ENCODE peak calls at places on chromosomes 13 and 19, in six cellular contexts. Q, G, F, V, C and H are unnamed samples.

GRCh38 chr19:15812059-15812722 is 3.3 kb downstream of the OR10H1 start:
- DNase-seq in V (no peak), Q (peak), C (no peak), G (no peak), F (peak), H (no peak)

GRCh38 chr13:99214691-99215090 is 14.0 kb downstream of the UBAC2 start:
- DNase-seq in V (no peak), F (no peak), C (no peak), Q (peak), G (no peak), H (no peak)

GRCh38 chr13:73059460-73060250 is 850 bp downstream of the KLF5 start:
- DNase-seq in F (peak), V (peak), G (no peak), C (peak), Q (peak), H (peak)

GRCh38 chr19:15091918-15092753 is 10.1 kb downstream of the OR1I1 start:
- DNase-seq in C (no peak), Q (peak), V (no peak), F (peak), G (peak), H (peak)

GRCh38 chr13:36919833-36920611 is at the start of gene SMAD9:
- DNase-seq in V (peak), Q (peak), G (peak), F (peak), C (peak), H (peak)

GRCh38 chr19:43372462-43372861 is 19.0 kb downstream of the CD177 start:
- DNase-seq in V (no peak), Q (no peak), F (no peak), C (no peak), G (peak), H (no peak)

GRCh38 chr19:44757735-44758505 is 9.4 kb downstream of the BCL3 start:
- DNase-seq in V (peak), G (peak), Q (no peak), C (peak), F (peak), H (no peak)

GRCh38 chr19:41371541-41371940 is 4.8 kb upstream of the TMEM91 start:
- DNase-seq in G (no peak), F (no peak), C (no peak), Q (no peak), V (no peak), H (no peak)

GRCh38 chr19:16078759-16079707 is 2.7 kb downstream of the TPM4 start:
- DNase-seq in V (peak), F (peak), G (peak), C (no peak), Q (peak), H (peak)

GRCh38 chr13:79663977-79664636 is 183.2 kb downstream of the NDFIP2 start:
- DNase-seq in V (no peak), Q (no peak), G (no peak), F (no peak), C (no peak), H (no peak)

GRCh38 chr19:53432088-53432661 is 391 bp downstream of the ZNF761 start:
- DNase-seq in G (peak), C (peak), F (peak), Q (peak), V (peak), H (peak)

GRCh38 chr19:17753976-17754375 is 2.7 kb downstream of the FCHO1 start:
- DNase-seq in G (no peak), F (no peak), C (no peak), Q (no peak), V (no peak), H (no peak)

GRCh38 chr13:86585826-86586225 is 786.6 kb upstream of the SLITRK6 start:
- DNase-seq in V (no peak), Q (no peak), G (peak), F (peak), C (no peak), H (no peak)

GRCh38 chr19:10816691-10817090 is 19.3 kb downstream of the TMED1 start:
- DNase-seq in V (no peak), Q (no peak), C (no peak), G (no peak), F (no peak), H (no peak)

GRCh38 chr19:57267294-57267693 is 13.0 kb upstream of the ZNF460 start:
- DNase-seq in F (no peak), Q (no peak), V (no peak), C (no peak), G (no peak), H (no peak)

GRCh38 chr19:50158577-50158976 is 4.5 kb downstream of the IZUMO2 start:
- DNase-seq in F (no peak), G (no peak), V (no peak), Q (no peak), C (no peak), H (no peak)

GRCh38 chr13:39035799-39036198 is 2.1 kb downstream of the PROSER1 start:
- DNase-seq in F (no peak), C (no peak), V (no peak), Q (no peak), G (no peak), H (no peak)

GRCh38 chr13:23161176-23161825 is 19.5 kb upstream of the SGCG start:
- DNase-seq in V (no peak), Q (no peak), G (no peak), C (no peak), F (peak), H (no peak)

GRCh38 chr13:20828540-20829364 is 55.0 kb upstream of the EEF1AKMT1 start:
- DNase-seq in F (peak), V (no peak), G (peak), C (no peak), Q (peak), H (peak)

GRCh38 chr13:92074658-92075057 is 676.2 kb downstream of the GPC5 start:
- DNase-seq in F (no peak), C (no peak), Q (no peak), G (no peak), V (no peak), H (peak)

GRCh38 chr19:5230730-5231555 is 109.7 kb downstream of the PTPRS start:
- DNase-seq in G (no peak), F (no peak), Q (no peak), V (no peak), C (no peak), H (no peak)

GRCh38 chr13:36533806-36534205 is 101.5 kb downstream of the CCNA1 start:
- DNase-seq in F (no peak), Q (no peak), G (no peak), V (no peak), C (no peak), H (no peak)

GRCh38 chr19:58572818-58573657 is at the start of gene MZF1:
- DNase-seq in F (peak), V (peak), C (peak), G (peak), Q (peak), H (peak)

GRCh38 chr13:114199961-114200672 is 21.1 kb downstream of the CFAP97D2 start:
- DNase-seq in V (no peak), C (no peak), F (no peak), Q (no peak), G (no peak), H (no peak)

GRCh38 chr13:40221460-40222201 is 444.8 kb downstream of the FOXO1 start:
- DNase-seq in V (peak), G (peak), Q (peak), C (no peak), F (peak), H (no peak)

GRCh38 chr13:98228661-98229349 is 51.7 kb upstream of the RNF113B start:
- DNase-seq in V (no peak), G (peak), C (no peak), F (peak), Q (no peak), H (no peak)

GRCh38 chr13:27131202-27131623 is 40.4 kb downstream of the USP12 start:
- DNase-seq in V (no peak), F (no peak), C (no peak), G (peak), Q (peak), H (peak)

GRCh38 chr19:2391118-2391725 is 31.2 kb downstream of the TMPRSS9 start:
- DNase-seq in G (peak), V (no peak), C (no peak), Q (peak), F (peak), H (peak)

GRCh38 chr13:58134012-58134411 is 502.5 kb downstream of the PCDH17 start:
- DNase-seq in F (no peak), V (no peak), G (no peak), C (no peak), Q (no peak), H (no peak)

GRCh38 chr13:54394319-54394718 is 1365.7 kb downstream of the OLFM4 start:
- DNase-seq in V (no peak), Q (no peak), C (no peak), F (no peak), G (no peak), H (no peak)

GRCh38 chr13:57748096-57748495 is 116.6 kb downstream of the PCDH17 start:
- DNase-seq in Q (no peak), C (no peak), V (no peak), G (no peak), F (no peak), H (no peak)

GRCh38 chr13:72637561-72637960 is 89.9 kb downstream of the MZT1 start:
- DNase-seq in G (no peak), Q (no peak), V (no peak), C (no peak), F (no peak), H (no peak)

GRCh38 chr19:7520131-7521051 is 2.0 kb upstream of the MCOLN1 start:
- DNase-seq in G (no peak), Q (no peak), C (no peak), V (no peak), F (no peak), H (no peak)

DNA sequence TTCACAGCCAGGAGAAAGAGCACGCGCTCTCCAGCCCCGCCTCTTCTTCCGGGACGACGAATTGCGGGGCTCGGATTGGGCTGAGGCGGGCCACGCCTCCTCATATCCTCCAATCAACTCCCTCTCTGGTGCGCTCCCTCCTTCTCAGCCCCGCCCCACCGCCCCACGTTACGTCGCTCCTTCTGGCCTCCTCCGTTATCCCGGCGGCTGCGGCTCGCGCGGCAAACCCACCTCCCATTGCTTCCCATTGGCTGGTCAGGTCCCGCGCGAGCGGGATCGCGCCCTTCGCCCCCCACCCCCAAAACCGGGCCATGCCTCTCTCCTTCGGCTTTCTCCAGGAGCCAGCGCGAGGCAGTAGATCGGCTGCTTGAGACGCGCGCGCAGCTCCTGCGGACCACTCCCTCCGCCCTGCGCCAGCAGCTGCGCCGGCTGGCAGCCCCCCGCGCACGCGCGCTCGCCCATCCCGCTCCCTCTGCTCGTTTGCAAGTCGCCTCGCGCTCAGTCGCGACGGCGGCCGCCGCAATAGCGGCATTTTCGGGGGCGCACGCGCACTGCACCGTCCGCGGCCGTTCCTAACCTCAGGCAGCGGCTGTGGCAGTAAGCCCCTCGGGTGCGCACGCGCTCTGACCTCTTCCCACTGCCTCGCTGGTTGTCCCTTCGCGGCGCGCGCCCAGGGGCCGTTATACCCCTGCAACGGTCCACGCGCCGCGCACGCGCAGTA is 512 bp upstream of the ARHGAP35 start:
- DNase-seq in Q (peak), G (peak), V (peak), C (peak), F (peak), H (peak)
- TF ChIP-seq CTCF in Q (no peak), G (no peak), V (peak), C (no peak), F (no peak), H (no peak)

DNA sequence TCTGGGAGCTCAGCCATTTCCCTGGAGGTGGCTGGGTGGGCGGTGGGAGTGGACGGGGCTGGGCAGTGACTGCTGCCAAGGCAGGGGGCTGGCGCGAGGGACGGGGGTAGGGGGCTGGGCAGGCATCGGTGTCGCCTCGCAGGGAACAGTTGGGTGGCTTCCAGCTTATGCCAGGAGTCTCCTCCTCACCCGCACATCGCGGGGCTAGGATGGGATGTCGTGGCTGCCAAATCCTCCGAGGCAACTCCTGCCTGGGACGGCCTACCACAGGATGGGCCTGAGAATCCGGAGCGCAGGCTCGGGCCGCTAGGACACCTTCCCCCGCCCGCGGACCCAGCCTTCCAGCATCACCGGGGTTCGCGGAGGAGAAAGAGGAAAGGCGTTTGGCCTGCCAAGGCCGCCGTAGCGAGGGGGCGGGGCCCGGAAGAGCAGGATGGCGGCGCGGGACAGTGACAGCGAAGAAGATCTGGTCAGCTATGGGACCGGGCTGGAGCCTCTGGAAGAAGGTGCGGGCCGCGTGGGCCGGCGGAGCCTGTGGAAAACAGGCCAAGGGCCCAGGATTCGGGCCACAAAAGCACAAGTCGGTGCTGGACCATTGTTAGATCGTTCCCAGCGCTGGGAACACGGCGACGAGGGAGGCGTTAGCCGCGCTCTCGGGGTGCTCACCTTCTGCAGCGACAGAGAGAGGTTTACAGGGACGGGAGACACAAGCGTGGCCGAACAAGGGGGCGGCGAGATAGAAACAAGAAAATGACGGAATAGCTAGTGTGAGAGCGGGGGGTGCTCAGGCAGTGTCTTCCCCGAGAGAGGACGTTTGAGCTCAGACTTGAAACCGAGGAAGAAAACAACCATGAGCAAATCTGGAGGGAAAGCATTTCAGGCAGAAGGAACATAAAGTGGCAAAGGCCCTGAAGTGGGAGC is at the start of gene GPATCH1:
- DNase-seq in Q (peak), F (peak), C (peak), V (peak), G (peak), H (peak)
- TF ChIP-seq CTCF in Q (no peak), F (no peak), C (no peak), V (peak), G (no peak), H (no peak)

GRCh38 chr19:45900661-45901431 is 1.6 kb downstream of the MYPOP start:
- DNase-seq in Q (no peak), V (no peak), G (no peak), C (no peak), F (no peak), H (no peak)
- TF ChIP-seq CTCF in Q (no peak), V (no peak), G (no peak), C (no peak), F (no peak), H (no peak)

DNA sequence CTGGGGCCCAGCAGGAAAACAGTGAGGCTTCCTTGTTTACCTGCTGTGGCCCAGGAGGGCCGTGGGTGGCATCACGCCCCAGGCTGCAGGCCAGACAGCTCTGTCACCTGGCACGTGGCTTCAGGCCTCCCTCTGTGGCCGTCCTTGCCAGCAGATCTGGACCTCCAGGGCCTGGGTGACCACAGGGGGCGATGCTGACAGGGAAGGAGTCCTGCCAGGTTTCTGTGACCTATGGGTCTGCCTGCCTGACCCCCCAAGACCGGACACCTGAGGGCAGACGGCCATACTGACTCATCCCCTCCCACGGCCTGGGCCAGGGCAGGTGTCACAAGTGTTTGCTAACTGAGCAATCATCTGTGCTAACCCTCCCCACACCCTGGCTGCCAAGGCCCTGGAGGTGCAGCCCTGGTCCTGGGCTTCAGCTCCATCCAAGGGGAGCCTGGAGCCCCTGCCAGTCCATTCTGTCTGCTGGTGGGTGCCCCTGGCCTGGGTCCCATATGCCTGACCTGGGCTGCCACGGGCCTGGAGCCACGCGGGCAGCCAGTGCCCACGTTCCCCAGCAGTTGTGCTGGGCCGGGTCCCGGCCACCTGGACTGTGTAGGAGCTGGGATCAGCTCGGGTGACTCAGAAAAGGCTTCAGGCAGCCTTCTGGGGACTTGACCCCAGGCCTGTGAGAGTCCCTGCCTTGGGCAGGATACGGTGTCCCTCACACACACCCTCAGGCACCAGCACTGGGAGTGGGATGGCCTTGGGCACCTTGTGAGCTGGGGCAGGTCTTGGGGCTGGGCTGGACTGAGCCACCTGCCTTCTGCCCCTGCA is 3.7 kb downstream of the CDC34 start:
- DNase-seq in Q (no peak), C (no peak), F (no peak), G (peak), V (no peak), H (no peak)
- TF ChIP-seq CTCF in Q (no peak), C (no peak), F (no peak), G (no peak), V (no peak), H (no peak)

DNA sequence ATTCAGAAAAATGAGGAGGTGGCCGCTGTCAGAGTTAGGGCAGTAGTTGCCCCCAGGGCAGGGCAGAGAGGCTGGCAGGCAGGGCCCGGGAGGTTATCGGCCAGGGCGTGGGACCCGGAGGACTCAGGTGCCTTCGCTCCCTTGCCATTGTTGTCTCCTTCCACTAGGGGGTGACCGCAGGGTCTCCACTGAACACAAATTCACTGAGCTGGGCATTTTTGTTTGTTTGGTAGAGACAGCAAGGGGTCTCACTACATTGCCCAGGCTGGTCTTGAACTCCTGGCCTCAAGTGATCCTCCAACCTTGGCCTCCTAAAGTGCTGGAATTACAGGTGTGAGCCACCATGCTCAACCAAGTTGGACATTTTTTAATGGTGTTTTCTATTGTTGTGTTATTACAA is 25.1 kb downstream of the CARS2 start:
- DNase-seq in V (no peak), G (peak), Q (peak), C (no peak), F (no peak), H (no peak)
- TF ChIP-seq CTCF in V (no peak), G (peak), Q (peak), C (peak), F (peak), H (peak)

GRCh38 chr13:66689037-66689619 is 541.0 kb downstream of the PCDH9 start:
- DNase-seq in V (no peak), G (peak), F (no peak), Q (no peak), C (no peak), H (no peak)
- TF ChIP-seq CTCF in V (no peak), G (peak), F (peak), Q (no peak), C (peak), H (peak)